ENCODE peak calls at places on chromosomes 4 and X, in eight cellular contexts. Z is DND-41, I is BJ, R is neural progenitor cell, L is endothelial cell, U is NB4, Y is AG04450, X is esophagus squamous epithelium. N is an unnamed sample.

GRCh38 chr4:182143822-182144620 is 99.2 kb upstream of the TENM3 start:
- DNase-seq in I (no peak), Z (no peak), R (peak; percentile 88), X (no peak), U (no peak), Y (peak; percentile 50), L (peak; percentile 58), N (peak; percentile 13)

GRCh38 chrX:73851014-73852009 is 288.3 kb downstream of the CHIC1 start:
- DNase-seq in I (no peak), X (peak; percentile 61), R (no peak), Y (no peak), U (no peak), Z (no peak), L (no peak), N (no peak)

GRCh38 chrX:12997898-12998687 is 23.2 kb downstream of the TMSB4X start:
- DNase-seq in Y (no peak), L (no peak), R (peak; percentile 64), I (no peak), U (no peak), X (no peak), Z (no peak), N (no peak)

GRCh38 chrX:10327651-10328050 is 170.9 kb downstream of the CLCN4 start:
- DNase-seq in U (no peak), I (no peak), R (peak; percentile 12), X (no peak), Y (no peak), L (no peak), Z (no peak), N (no peak)

GRCh38 chr4:23333556-23333945 is 556.3 kb downstream of the PPARGC1A start:
- DNase-seq in L (no peak), U (no peak), R (no peak), I (no peak), Y (no peak), Z (no peak), X (no peak), N (peak; percentile 31)

GRCh38 chrX:71871367-71871766 is 39.3 kb upstream of the NHSL2 start:
- DNase-seq in I (no peak), Y (no peak), R (no peak), U (no peak), Z (no peak), L (no peak), X (no peak), N (peak; percentile 49)

GRCh38 chr4:180717451-180717850 is 1525.8 kb upstream of the TENM3 start:
- DNase-seq in Y (no peak), L (no peak), U (no peak), Z (no peak), X (no peak), I (no peak), R (no peak), N (no peak)

GRCh38 chr4:8325284-8325973 is 55.9 kb downstream of the HTRA3 start:
- DNase-seq in L (no peak), X (no peak), R (no peak), U (no peak), Z (no peak), I (no peak), Y (no peak), N (no peak)

GRCh38 chr4:108030332-108030731 is 40.6 kb downstream of the HADH start:
- DNase-seq in Y (peak; percentile 24), Z (peak; percentile 75), L (peak; percentile 65), U (peak; percentile 48), I (peak; percentile 16), X (no peak), R (peak; percentile 76), N (peak; percentile 89)

GRCh38 chrX:57752866-57753265 is 72.8 kb upstream of the NLRP2B start:
- DNase-seq in Z (peak; percentile 10), L (no peak), U (peak; percentile 1), Y (no peak), X (no peak), I (no peak), R (no peak), N (peak; percentile 2)
- TF ChIP-seq CTCF in Z (peak; percentile 11), L (no peak), U (peak; percentile 15), Y (no peak), X (no peak), I (no peak), R (peak; percentile 21), N (no peak)

DNA sequence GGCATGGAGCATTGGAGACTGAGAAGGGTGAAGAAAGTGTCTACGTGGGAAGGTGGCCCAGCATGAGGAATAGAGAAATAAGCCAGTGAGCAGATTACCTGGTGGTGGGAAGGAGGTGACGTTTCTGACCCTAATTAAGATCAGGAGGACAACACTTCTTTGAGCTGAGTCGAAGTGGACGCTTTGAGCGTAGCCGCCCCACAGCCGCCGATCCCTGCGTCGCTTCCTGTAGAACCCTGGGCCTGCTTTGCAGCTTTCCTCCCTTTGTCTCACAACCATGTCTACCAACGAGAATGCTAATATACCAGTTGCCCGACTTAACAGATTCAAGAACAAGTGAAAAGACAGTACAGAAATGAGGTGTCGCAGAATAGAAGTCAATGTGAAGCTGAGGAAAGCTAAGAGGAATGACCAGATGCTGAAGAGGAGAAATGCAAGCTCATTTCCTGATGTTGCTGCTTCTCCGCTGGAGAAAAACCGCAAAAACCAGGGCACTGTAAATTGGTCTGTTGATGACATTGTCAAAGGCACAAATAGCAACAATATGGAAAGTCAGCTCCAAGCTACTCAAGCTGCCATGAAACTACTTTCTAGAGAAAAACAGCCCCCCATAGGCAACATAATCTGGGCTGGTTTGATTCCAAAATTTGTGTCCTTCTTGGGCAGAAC is 6.4 kb upstream of the ANTXR2 start:
- DNase-seq in U (peak; percentile 88), R (no peak), X (no peak), L (no peak), I (no peak), Z (peak; percentile 36), Y (no peak), N (no peak)
- TF ChIP-seq CTCF in U (no peak), R (no peak), X (no peak), L (no peak), I (no peak), Z (no peak), Y (no peak), N (no peak)

DNA sequence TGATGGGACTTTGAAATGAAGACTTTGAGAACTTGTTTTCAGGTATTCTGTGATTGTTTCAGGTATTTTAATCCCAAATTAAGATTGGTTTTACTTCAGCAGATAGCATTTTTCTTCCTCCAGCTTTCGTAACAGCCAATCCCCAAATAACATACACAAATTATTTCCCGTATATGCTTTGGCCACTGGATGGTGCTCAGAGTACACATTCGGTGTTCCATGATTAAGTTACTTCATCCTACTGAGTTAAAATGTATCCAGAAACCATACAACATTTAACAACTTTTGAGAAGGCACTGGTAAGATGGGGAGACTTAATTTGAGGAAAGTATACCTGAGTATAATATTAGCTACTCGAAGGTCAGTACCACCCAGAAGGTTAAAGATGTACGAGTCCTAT is 233.4 kb upstream of the FAM47A start:
- DNase-seq in L (peak; percentile 5), Z (no peak), I (no peak), X (no peak), R (peak; percentile 45), Y (no peak), U (peak; percentile 14), N (no peak)
- TF ChIP-seq CTCF in L (no peak), Z (no peak), I (peak; percentile 48), X (no peak), R (peak; percentile 72), Y (peak; percentile 4), U (no peak), N (no peak)

DNA sequence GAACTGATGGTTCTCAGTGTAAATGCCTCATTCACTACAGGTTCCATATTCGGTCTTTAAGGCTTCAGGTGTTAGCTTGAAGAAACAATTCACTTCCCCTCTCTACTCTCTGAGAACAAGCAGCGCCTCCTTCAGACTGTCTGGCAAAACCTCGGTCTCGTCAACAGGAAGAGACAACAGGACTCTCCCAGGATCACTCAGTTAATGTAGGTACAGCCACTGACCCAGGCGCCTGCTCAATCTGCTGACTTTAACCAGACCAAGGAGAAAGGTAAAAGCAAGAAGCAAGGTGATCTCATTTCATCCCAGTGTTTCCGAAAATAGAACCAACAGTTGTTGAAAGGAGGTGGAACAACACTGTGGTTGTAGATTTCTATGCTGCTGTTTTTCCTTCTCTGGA is 102.2 kb downstream of the SLC2A9 start:
- DNase-seq in I (no peak), U (no peak), Y (no peak), L (no peak), Z (no peak), X (no peak), R (no peak), N (no peak)
- TF ChIP-seq CTCF in I (no peak), U (peak; percentile 23), Y (no peak), L (no peak), Z (no peak), X (no peak), R (peak; percentile 24), N (no peak)

GRCh38 chr4:34091451-34091850 is 2152.9 kb downstream of the ARAP2 start:
- DNase-seq in X (no peak), Y (no peak), L (no peak), I (no peak), U (no peak), R (no peak), Z (no peak), N (no peak)

GRCh38 chr4:34094114-34094513 is 2150.2 kb downstream of the ARAP2 start:
- DNase-seq in R (no peak), U (no peak), Z (no peak), I (no peak), L (no peak), X (no peak), Y (no peak), N (no peak)
- TF ChIP-seq CTCF in R (no peak), U (no peak), Z (no peak), I (no peak), L (no peak), X (no peak), Y (no peak), N (no peak)

GRCh38 chr4:72505314-72505744 is 63.7 kb downstream of the ADAMTS3 start:
- DNase-seq in I (no peak), Y (peak; percentile 26), X (no peak), L (peak; percentile 16), R (peak; percentile 66), Z (no peak), U (peak; percentile 44), N (peak; percentile 2)
- TF ChIP-seq CTCF in I (peak; percentile 86), Y (peak; percentile 90), X (peak; percentile 37), L (peak; percentile 66), R (peak; percentile 82), Z (peak; percentile 78), U (peak; percentile 64), N (peak; percentile 49)

DNA sequence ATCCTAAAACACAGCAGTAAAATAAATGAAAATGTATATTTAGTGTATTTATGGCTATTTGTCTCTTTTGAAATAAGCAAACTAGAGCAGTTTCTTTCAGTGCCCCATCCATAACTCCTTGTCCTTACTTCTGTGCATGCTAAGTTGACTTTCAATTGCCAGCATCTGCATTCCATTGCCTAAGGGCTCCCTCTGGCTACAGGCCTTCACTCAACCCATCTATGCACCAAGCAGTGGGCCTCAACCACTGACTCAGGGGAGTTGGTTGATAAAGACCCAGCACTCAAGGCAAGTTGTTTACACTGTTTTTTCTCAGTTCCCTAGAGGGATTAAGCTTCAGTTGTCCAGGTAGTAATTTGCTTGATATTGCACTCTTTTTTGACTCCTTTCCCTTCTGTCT is 265.7 kb downstream of the IQCM start:
- DNase-seq in I (no peak), Y (no peak), Z (no peak), X (no peak), L (no peak), R (peak; percentile 38), U (no peak), N (no peak)
- TF ChIP-seq CTCF in I (no peak), Y (no peak), Z (no peak), X (no peak), L (no peak), R (peak; percentile 30), U (no peak), N (no peak)

N was measured in activated CD8-positive, alpha-beta T cell treated with anti-CD3 and anti-CD28 coated beads for 36 hours.